ENCODE peak calls at places on chromosomes 5 and 9, in four cellular contexts. D, I, N and U are unnamed samples.

GRCh38 chr5:40676643-40677333 is 2.9 kb upstream of the PTGER4 start:
- DNase-seq in I (peak; percentile 34), N (no peak), D (peak; percentile 57), U (no peak)

GRCh38 chr5:151770383-151771258 is 1.1 kb upstream of the G3BP1 start:
- DNase-seq in D (peak; percentile 77), N (peak; percentile 52), I (peak; percentile 86), U (no peak)

GRCh38 chr5:35136386-35136785 is 88.6 kb upstream of the AGXT2 start:
- DNase-seq in D (no peak), N (peak; percentile 46), I (no peak), U (peak; percentile 69)

GRCh38 chr5:157689942-157690689 is 18.8 kb downstream of the C5orf52 start:
- DNase-seq in N (no peak), D (no peak), I (no peak), U (no peak)

GRCh38 chr9:16010221-16010620 is 457.4 kb downstream of the CCDC171 start:
- DNase-seq in I (no peak), N (no peak), D (no peak), U (no peak)

GRCh38 chr5:11372191-11372590 is 532.1 kb downstream of the CTNND2 start:
- DNase-seq in D (no peak), N (no peak), I (no peak), U (no peak)

GRCh38 chr5:1793966-1794895 is 5.4 kb downstream of the MRPL36 start:
- DNase-seq in N (no peak), I (no peak), D (no peak), U (peak; percentile 40)

GRCh38 chr9:93976081-93976480 is 20.9 kb upstream of the BARX1 start:
- DNase-seq in D (no peak), N (no peak), I (no peak), U (no peak)

GRCh38 chr9:22682536-22683392 is 236.1 kb downstream of the DMRTA1 start:
- DNase-seq in D (no peak), N (peak; percentile 2), I (no peak), U (peak; percentile 6)

GRCh38 chr5:170791325-170791954 is 7.9 kb downstream of the GABRP start:
- DNase-seq in N (peak; percentile 66), I (peak; percentile 73), D (peak; percentile 84), U (peak; percentile 15)

GRCh38 chr5:180136661-180137381 is 65.3 kb upstream of the RNF130 start:
- DNase-seq in N (no peak), I (peak; percentile 3), D (no peak), U (no peak)

GRCh38 chr5:93800988-93801811 is 59.8 kb upstream of the POU5F2 start:
- DNase-seq in I (no peak), N (peak; percentile 60), D (peak; percentile 15), U (no peak)

GRCh38 chr9:27088981-27089380 is 20.0 kb upstream of the TEK start:
- DNase-seq in I (no peak), N (no peak), D (no peak), U (no peak)

GRCh38 chr9:105103776-105104175 is 140.7 kb upstream of the SLC44A1 start:
- DNase-seq in I (no peak), N (peak; percentile 44), D (no peak), U (no peak)

GRCh38 chr9:131776473-131776872 is 36.6 kb upstream of the RAPGEF1 start:
- DNase-seq in D (no peak), N (peak; percentile 31), I (no peak), U (no peak)

GRCh38 chr9:121707477-121708424 is 56.3 kb downstream of the DAB2IP start:
- DNase-seq in D (no peak), I (no peak), N (no peak), U (peak; percentile 77)

GRCh38 chr9:123176230-123176629 is 92.2 kb downstream of the STRBP start:
- DNase-seq in I (no peak), D (no peak), N (no peak), U (no peak)

GRCh38 chr9:97698865-97699264 is 1.7 kb upstream of the XPA start:
- DNase-seq in N (no peak), D (no peak), I (no peak), U (no peak)

GRCh38 chr9:133505901-133506652 is 18.7 kb downstream of the MYMK start:
- DNase-seq in I (peak; percentile 77), N (no peak), D (no peak), U (no peak)

GRCh38 chr9:127899200-127899943 is at the start of gene ST6GALNAC6:
- DNase-seq in N (peak; percentile 65), D (peak; percentile 74), I (peak; percentile 81), U (peak; percentile 96)

GRCh38 chr5:122413722-122414121 is 101.7 kb downstream of the SNCAIP start:
- DNase-seq in N (no peak), D (no peak), I (no peak), U (no peak)

GRCh38 chr5:181170237-181170830 is 22.9 kb downstream of the OR2V2 start:
- DNase-seq in D (no peak), N (no peak), I (no peak), U (no peak)

GRCh38 chr5:68504306-68504705 is 288.8 kb downstream of the PIK3R1 start:
- DNase-seq in N (no peak), D (no peak), I (no peak), U (no peak)

GRCh38 chr5:78518365-78519197 is 130.0 kb downstream of the LHFPL2 start:
- DNase-seq in N (peak; percentile 70), D (peak; percentile 81), I (no peak), U (peak; percentile 92)

GRCh38 chr9:104921067-104921741 is 6.8 kb downstream of the ABCA1 start:
- DNase-seq in N (no peak), D (no peak), I (no peak), U (no peak)

GRCh38 chr9:36142510-36143161 is 6.1 kb downstream of the GLIPR2 start:
- DNase-seq in N (no peak), D (no peak), I (no peak), U (no peak)

GRCh38 chr5:135013947-135014570 is 20.0 kb downstream of the PITX1 start:
- DNase-seq in I (no peak), N (no peak), D (peak; percentile 84), U (no peak)

GRCh38 chr9:98280162-98280561 is 24.7 kb upstream of the TBC1D2 start:
- DNase-seq in N (no peak), D (no peak), I (no peak), U (no peak)

GRCh38 chr5:80119337-80119736 is 84.2 kb downstream of the THBS4 start:
- DNase-seq in N (no peak), D (no peak), I (no peak), U (no peak)

GRCh38 chr5:112772095-112772494 is 34.4 kb downstream of the APC start:
- DNase-seq in I (no peak), N (no peak), D (no peak), U (no peak)

GRCh38 chr5:133295520-133295919 is 243.7 kb downstream of the HSPA4 start:
- DNase-seq in D (no peak), N (no peak), I (no peak), U (no peak)

GRCh38 chr5:54450542-54450941 is 5.0 kb upstream of the HSPB3 start:
- DNase-seq in N (no peak), I (no peak), D (no peak), U (no peak)

GRCh38 chr9:24614070-24614469 is 68.4 kb upstream of the IZUMO3 start:
- DNase-seq in I (no peak), N (no peak), D (no peak), U (no peak)

GRCh38 chr9:36896296-36896695 is 137.8 kb downstream of the PAX5 start:
- DNase-seq in N (no peak), I (no peak), D (peak; percentile 13), U (no peak)

GRCh38 chr9:93624431-93624834 is 48.0 kb downstream of the PHF2 start:
- DNase-seq in I (no peak), N (no peak), D (no peak), U (no peak)

DNA sequence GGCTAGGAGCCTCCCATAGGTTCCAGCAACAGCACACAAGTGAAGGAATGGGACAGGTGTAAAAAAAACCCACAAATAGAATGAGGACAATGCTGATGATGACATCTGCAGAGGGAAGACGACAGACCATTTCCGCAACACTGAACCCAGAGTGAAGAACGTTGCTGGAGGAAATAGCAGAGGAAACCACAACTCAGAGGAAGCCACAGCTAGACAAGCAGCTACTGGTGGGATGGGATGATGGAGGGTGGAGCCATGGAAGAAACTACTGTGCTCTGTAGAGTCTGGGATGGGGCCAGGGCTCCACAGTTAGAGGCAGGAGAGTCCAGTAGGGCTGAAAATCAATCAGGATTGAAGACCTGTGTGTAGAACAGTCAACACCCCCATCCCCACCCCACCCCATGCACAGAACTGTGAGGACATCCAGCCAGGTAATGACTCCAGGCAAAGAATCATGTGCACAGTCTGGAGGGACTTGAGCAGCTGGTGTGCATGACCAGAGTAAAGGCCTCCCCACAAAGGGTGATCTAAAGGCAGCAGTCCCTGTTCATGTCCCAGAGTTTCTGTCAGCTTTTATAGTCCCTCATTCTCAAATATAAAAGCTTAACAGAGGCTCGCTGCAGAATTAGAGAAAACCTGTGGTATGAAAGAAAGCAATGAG is 65.2 kb upstream of the SPIN1 start:
- DNase-seq in I (peak; percentile 8), N (no peak), D (no peak), U (no peak)
- TF ChIP-seq POLR2A in I (no peak), N (no peak), D (no peak), U (no peak)

GRCh38 chr9:92147030-92147853 is 32.0 kb upstream of the SPTLC1 start:
- DNase-seq in D (peak; percentile 61), I (peak; percentile 45), N (peak; percentile 85), U (peak; percentile 95)
- TF ChIP-seq POLR2A in D (no peak), I (no peak), N (no peak), U (peak; percentile 42)

GRCh38 chr5:172420215-172420934 is 34.0 kb downstream of the SH3PXD2B start:
- DNase-seq in N (peak; percentile 90), I (peak; percentile 61), D (peak; percentile 92), U (peak; percentile 79)

GRCh38 chr5:172415615-172416275 is 38.6 kb downstream of the SH3PXD2B start:
- DNase-seq in D (no peak), N (no peak), I (no peak), U (no peak)

GRCh38 chr5:172418847-172419810 is 35.2 kb downstream of the SH3PXD2B start:
- DNase-seq in D (peak; percentile 53), I (peak; percentile 63), N (no peak), U (no peak)

GRCh38 chr5:172417130-172417802 is 37.1 kb downstream of the SH3PXD2B start:
- DNase-seq in I (no peak), D (no peak), N (peak; percentile 18), U (no peak)

DNA sequence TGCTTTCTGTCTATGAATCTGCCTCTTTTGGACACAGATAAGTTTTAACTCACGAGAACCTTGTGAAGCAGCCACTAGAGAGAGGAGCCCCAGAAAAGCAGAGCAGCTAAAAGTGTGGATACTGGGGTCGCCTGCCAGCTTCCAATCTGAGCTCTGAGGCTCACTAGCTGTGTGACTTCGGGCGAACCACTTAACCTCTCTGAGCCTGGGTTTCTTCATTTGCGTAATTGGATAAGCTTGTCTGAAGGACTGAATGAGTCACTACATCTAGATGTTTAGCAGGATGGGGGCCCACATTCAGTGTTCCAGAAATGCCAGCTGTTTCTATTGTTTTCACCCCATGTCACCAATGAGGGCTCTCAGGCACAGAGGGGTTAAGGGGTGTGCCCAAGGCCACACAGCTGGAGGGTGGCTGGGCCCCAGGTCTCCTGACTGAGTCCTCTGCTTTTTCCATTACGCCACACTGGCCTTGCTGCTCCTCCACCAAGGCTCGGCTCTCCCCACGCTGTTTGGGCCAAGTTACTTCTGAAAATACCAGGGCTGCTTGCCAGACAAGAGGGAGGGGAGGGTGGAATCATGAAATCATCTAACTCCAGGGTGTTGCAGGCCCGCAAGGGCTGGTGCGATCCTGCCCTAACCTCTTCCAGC is 36.2 kb downstream of the SH3PXD2B start:
- DNase-seq in D (peak; percentile 94), I (peak; percentile 92), N (peak; percentile 38), U (peak; percentile 46)
- TF ChIP-seq POLR2A in D (no peak), I (no peak), N (no peak), U (no peak)

GRCh38 chr5:141640051-141640415 is 3.2 kb downstream of the RELL2 start:
- DNase-seq in N (no peak), D (no peak), I (no peak), U (no peak)
- TF ChIP-seq POLR2A in N (no peak), D (no peak), I (no peak), U (no peak)